ENCODE peak calls at places on chromosomes 6 and 20, in ten cellular contexts. K is Caco-2, F is IMR-90, D is ovary, H is upper lobe of right lung, J is sigmoid colon, L is endodermal cell, N is tibial nerve, Q is HCT116, A is cardiac muscle cell. R is an unnamed sample.

GRCh38 chr6:78863576-78863975 is 3.8 kb upstream of the IRAK1BP1 start:
- DNase-seq in K (no peak), F (no peak), D (no peak), H (no peak), J (no peak), L (no peak), N (no peak), Q (no peak), A (no peak), R (no peak)

GRCh38 chr6:17820055-17820454 is 113.3 kb upstream of the NUP153 start:
- DNase-seq in K (no peak), F (peak; percentile 15), D (no peak), H (no peak), J (no peak), L (peak; percentile 61), N (no peak), Q (no peak), A (no peak), R (no peak)

GRCh38 chr20:59441306-59441705 is 140.9 kb downstream of the EDN3 start:
- DNase-seq in K (no peak), F (no peak), D (no peak), H (no peak), J (no peak), L (no peak), N (no peak), Q (no peak), A (no peak), R (no peak)

GRCh38 chr6:53938810-53939209 is 144.0 kb downstream of the LRRC1 start:
- DNase-seq in K (no peak), F (peak; percentile 64), D (no peak), H (no peak), J (no peak), L (no peak), N (no peak), Q (no peak), A (peak; percentile 21), R (no peak)

GRCh38 chr6:129607581-129608186 is 102.3 kb downstream of the ARHGAP18 start:
- DNase-seq in K (no peak), F (peak; percentile 30), D (no peak), H (no peak), J (no peak), L (no peak), N (no peak), Q (no peak), A (peak; percentile 33), R (no peak)

GRCh38 chr6:42239333-42239732 is 21.7 kb upstream of the MRPS10 start:
- DNase-seq in K (no peak), F (no peak), D (no peak), H (no peak), J (no peak), L (peak; percentile 89), N (no peak), Q (no peak), A (no peak), R (no peak)

GRCh38 chr6:159044899-159045727 is at the start of gene TAGAP:
- DNase-seq in K (no peak), F (peak; percentile 2), D (peak; percentile 46), H (peak; percentile 81), J (peak; percentile 86), L (no peak), N (peak; percentile 80), Q (no peak), A (no peak), R (peak; percentile 75)

GRCh38 chr6:56714982-56715456 is 72.3 kb upstream of the DST start:
- DNase-seq in K (no peak), F (peak; percentile 92), D (no peak), H (no peak), J (no peak), L (peak; percentile 59), N (no peak), Q (peak; percentile 96), A (peak; percentile 54), R (no peak)

GRCh38 chr20:35953411-35954199 is 697 bp downstream of the SCAND1 start:
- DNase-seq in K (peak; percentile 73), F (peak; percentile 28), D (no peak), H (peak; percentile 82), J (peak; percentile 77), L (peak; percentile 77), N (no peak), Q (no peak), A (peak; percentile 53), R (peak; percentile 83)

GRCh38 chr6:138387577-138388368 is 10.1 kb downstream of the SMIM28 start:
- DNase-seq in K (no peak), F (no peak), D (no peak), H (no peak), J (no peak), L (no peak), N (no peak), Q (no peak), A (no peak), R (no peak)

GRCh38 chr6:16769131-16769985 is 8.1 kb upstream of the ATXN1 start:
- DNase-seq in K (no peak), F (peak; percentile 61), D (no peak), H (no peak), J (peak; percentile 68), L (peak; percentile 54), N (no peak), Q (peak; percentile 84), A (peak; percentile 93), R (no peak)

GRCh38 chr6:52640916-52641315 is 30.0 kb upstream of the TMEM14A start:
- DNase-seq in K (no peak), F (no peak), D (no peak), H (no peak), J (no peak), L (no peak), N (no peak), Q (no peak), A (no peak), R (no peak)

DNA sequence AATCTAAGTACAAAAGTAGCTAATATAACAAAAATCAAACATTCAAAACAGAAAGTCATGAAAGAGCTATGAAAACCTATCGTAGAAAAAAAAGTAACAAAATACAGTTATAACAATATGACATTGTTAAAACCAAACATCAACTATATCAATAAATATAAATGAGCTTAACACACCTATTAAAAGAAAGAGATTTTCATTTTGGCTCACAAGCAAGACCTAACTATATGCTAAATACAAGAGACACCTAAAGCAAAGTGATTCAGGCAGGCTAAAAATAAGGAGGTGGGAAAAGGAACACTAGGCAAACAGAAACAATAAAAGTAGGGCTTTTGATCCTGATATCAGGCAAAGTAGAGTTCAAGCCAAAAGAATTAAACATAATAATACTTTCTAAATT is 13.5 kb downstream of the ZNF322 start:
- DNase-seq in K (no peak), F (no peak), D (no peak), H (no peak), J (no peak), L (no peak), N (no peak), Q (no peak), A (no peak), R (no peak)
- H3K9me3 ChIP-seq in K (peaks cover 23% of the 10 kb centered on the region), F (peaks cover 16% of the 10 kb centered on the region), D (no peaks in the 10 kb centered on the region), H (peaks cover 10% of the 10 kb centered on the region), J (no peaks in the 10 kb centered on the region), L (peaks cover 67% of the 10 kb centered on the region), N (no peaks in the 10 kb centered on the region), Q (no peaks in the 10 kb centered on the region), A (no peaks in the 10 kb centered on the region), R (no peaks in the 10 kb centered on the region)

GRCh38 chr6:19107468-19107867 is 720.3 kb downstream of the RNF144B start:
- DNase-seq in K (no peak), F (no peak), D (no peak), H (no peak), J (no peak), L (no peak), N (no peak), Q (no peak), A (no peak), R (no peak)
- H3K9me3 ChIP-seq in K (no peaks in the 10 kb centered on the region), F (peaks cover 5% of the 10 kb centered on the region), D (no peaks in the 10 kb centered on the region), H (peaks cover 13% of the 10 kb centered on the region), J (peaks cover 3% of the 10 kb centered on the region), L (peaks cover 7% of the 10 kb centered on the region), N (no peaks in the 10 kb centered on the region), Q (no peaks in the 10 kb centered on the region), A (no peaks in the 10 kb centered on the region), R (peaks cover 5% of the 10 kb centered on the region)

DNA sequence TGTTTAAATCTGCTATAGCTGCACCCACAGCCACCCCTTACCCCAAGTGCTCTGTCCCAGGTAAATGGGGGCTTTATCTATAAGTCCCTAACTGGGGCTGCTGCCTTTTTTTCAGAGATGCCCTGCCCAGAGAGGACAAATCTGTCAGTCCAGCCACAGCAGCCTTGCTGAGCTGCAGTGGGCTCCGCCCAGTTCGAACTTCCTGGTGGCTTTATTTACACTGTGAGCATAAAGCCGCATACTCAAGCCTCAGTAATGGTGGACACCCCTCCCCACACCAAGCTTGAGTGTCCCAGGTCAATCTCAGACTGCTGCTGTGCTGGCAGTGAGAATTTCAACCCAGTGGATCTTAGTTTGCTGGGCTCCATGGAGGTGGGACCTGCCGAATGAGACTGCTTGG is 505.2 kb downstream of the CBLN4 start:
- DNase-seq in K (no peak), F (no peak), D (no peak), H (no peak), J (no peak), L (no peak), N (no peak), Q (no peak), A (no peak), R (no peak)
- H3K9me3 ChIP-seq in K (peaks cover 14% of the 10 kb centered on the region), F (peaks cover 19% of the 10 kb centered on the region), D (no peaks in the 10 kb centered on the region), H (no peaks in the 10 kb centered on the region), J (no peaks in the 10 kb centered on the region), L (peaks cover 20% of the 10 kb centered on the region), N (no peaks in the 10 kb centered on the region), Q (peaks cover 25% of the 10 kb centered on the region), A (no peaks in the 10 kb centered on the region), R (no peaks in the 10 kb centered on the region)

GRCh38 chr6:90160013-90160412 is 136.6 kb downstream of the BACH2 start:
- DNase-seq in K (no peak), F (no peak), D (no peak), H (no peak), J (no peak), L (no peak), N (no peak), Q (no peak), A (no peak), R (no peak)
- H3K9me3 ChIP-seq in K (no peaks in the 10 kb centered on the region), F (no peaks in the 10 kb centered on the region), D (no peaks in the 10 kb centered on the region), H (no peaks in the 10 kb centered on the region), J (no peaks in the 10 kb centered on the region), L (no peaks in the 10 kb centered on the region), N (no peaks in the 10 kb centered on the region), Q (no peaks in the 10 kb centered on the region), A (no peaks in the 10 kb centered on the region), R (no peaks in the 10 kb centered on the region)

GRCh38 chr20:52572687-52573086 is 381.1 kb upstream of the ZFP64 start:
- DNase-seq in K (no peak), F (peak; percentile 5), D (no peak), H (no peak), J (no peak), L (no peak), N (no peak), Q (no peak), A (peak; percentile 19), R (no peak)
- H3K9me3 ChIP-seq in K (peaks cover 8% of the 10 kb centered on the region), F (no peaks in the 10 kb centered on the region), D (no peaks in the 10 kb centered on the region), H (no peaks in the 10 kb centered on the region), J (no peaks in the 10 kb centered on the region), L (peaks cover 5% of the 10 kb centered on the region), N (no peaks in the 10 kb centered on the region), Q (no peaks in the 10 kb centered on the region), A (no peaks in the 10 kb centered on the region), R (no peaks in the 10 kb centered on the region)

GRCh38 chr6:118577972-118578371 is 29.9 kb downstream of the PLN start:
- DNase-seq in K (no peak), F (no peak), D (no peak), H (no peak), J (no peak), L (no peak), N (no peak), Q (no peak), A (no peak), R (no peak)
- H3K9me3 ChIP-seq in K (no peaks in the 10 kb centered on the region), F (peaks cover 16% of the 10 kb centered on the region), D (peaks cover 10% of the 10 kb centered on the region), H (peaks cover 25% of the 10 kb centered on the region), J (peaks cover 18% of the 10 kb centered on the region), L (peaks cover 76% of the 10 kb centered on the region), N (peaks cover 30% of the 10 kb centered on the region), Q (peaks cover 14% of the 10 kb centered on the region), A (no peaks in the 10 kb centered on the region), R (peaks cover 19% of the 10 kb centered on the region)